ENCODE peak calls at places on chromosomes 1 and 21, in four cellular contexts. One of them, this sample, is unnamed.

GRCh38 chr1:153794671-153795324 is 19.6 kb downstream of the SLC27A3 start:
- DNase-seq in RWPE2: no peak
- DNase-seq in psoas muscle: peak; percentile 20
- DNase-seq in GM12878: no peak
- DNase-seq in this sample: peak; percentile 64

GRCh38 chr21:39373634-39374033 is 24.7 kb upstream of the HMGN1 start:
- DNase-seq in RWPE2: no peak
- DNase-seq in psoas muscle: no peak
- DNase-seq in GM12878: no peak
- DNase-seq in this sample: no peak

GRCh38 chr1:84164567-84165021 is 20.5 kb downstream of the PRKACB start:
- DNase-seq in RWPE2: no peak
- DNase-seq in psoas muscle: no peak
- DNase-seq in GM12878: no peak
- DNase-seq in this sample: no peak

GRCh38 chr1:203187306-203188264 is 1.1 kb upstream of the CHI3L1 start:
- DNase-seq in RWPE2: no peak
- DNase-seq in psoas muscle: no peak
- DNase-seq in GM12878: no peak
- DNase-seq in this sample: no peak

GRCh38 chr1:182259963-182260362 is 131.6 kb downstream of the GLUL start:
- DNase-seq in RWPE2: no peak
- DNase-seq in psoas muscle: no peak
- DNase-seq in GM12878: no peak
- DNase-seq in this sample: no peak

GRCh38 chr1:19034721-19035120 is 78.2 kb upstream of the IFFO2 start:
- DNase-seq in RWPE2: no peak
- DNase-seq in psoas muscle: no peak
- DNase-seq in GM12878: no peak
- DNase-seq in this sample: no peak

GRCh38 chr1:156998301-156998700 is 47.2 kb downstream of the ARHGEF11 start:
- DNase-seq in RWPE2: no peak
- DNase-seq in psoas muscle: no peak
- DNase-seq in GM12878: no peak
- DNase-seq in this sample: no peak

GRCh38 chr1:8424539-8425116 is 106.7 kb downstream of the SLC45A1 start:
- DNase-seq in RWPE2: no peak
- DNase-seq in psoas muscle: peak; percentile 58
- DNase-seq in GM12878: no peak
- DNase-seq in this sample: peak; percentile 82

GRCh38 chr1:154407021-154407865 is 2.1 kb downstream of the IL6R start:
- DNase-seq in RWPE2: no peak
- DNase-seq in psoas muscle: no peak
- DNase-seq in GM12878: peak; percentile 77
- DNase-seq in this sample: no peak

DNA sequence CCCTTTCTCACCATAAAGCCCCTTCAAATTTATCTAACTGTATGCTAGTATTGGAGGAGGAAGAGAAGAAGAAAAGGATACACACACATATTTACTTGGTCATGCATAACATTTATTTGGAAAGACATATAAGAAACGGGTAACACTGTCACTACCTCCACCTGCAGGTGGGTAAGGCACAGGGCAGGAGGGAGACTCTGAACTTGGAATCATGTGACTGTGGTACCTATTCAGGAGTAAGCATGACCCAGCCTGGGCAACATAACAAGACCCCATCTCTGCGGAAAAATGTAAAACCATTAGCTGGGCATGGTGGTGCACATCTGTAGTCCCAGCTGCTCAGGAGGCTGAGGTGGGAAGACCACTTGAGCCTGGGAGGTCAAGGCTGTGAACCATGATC is 1.4 kb upstream of the PADI6 start:
- DNase-seq in RWPE2: no peak
- DNase-seq in psoas muscle: no peak
- DNase-seq in GM12878: no peak
- DNase-seq in this sample: no peak
- TF ChIP-seq CTCF in RWPE2: peak; percentile 60
- TF ChIP-seq CTCF in psoas muscle: no peak
- TF ChIP-seq CTCF in GM12878: peak; percentile 24
- TF ChIP-seq CTCF in this sample: no peak

GRCh38 chr1:233244183-233244582 is 51.3 kb downstream of the PCNX2 start:
- DNase-seq in RWPE2: no peak
- DNase-seq in psoas muscle: no peak
- DNase-seq in GM12878: no peak
- DNase-seq in this sample: no peak

GRCh38 chr1:233245191-233245765 is 50.2 kb downstream of the PCNX2 start:
- DNase-seq in RWPE2: no peak
- DNase-seq in psoas muscle: no peak
- DNase-seq in GM12878: no peak
- DNase-seq in this sample: no peak

GRCh38 chr1:233251321-233251720 is 44.2 kb downstream of the PCNX2 start:
- DNase-seq in RWPE2: no peak
- DNase-seq in psoas muscle: no peak
- DNase-seq in GM12878: no peak
- DNase-seq in this sample: no peak

GRCh38 chr1:233252436-233252835 is 43.1 kb downstream of the PCNX2 start:
- DNase-seq in RWPE2: no peak
- DNase-seq in psoas muscle: no peak
- DNase-seq in GM12878: no peak
- DNase-seq in this sample: peak; percentile 30

DNA sequence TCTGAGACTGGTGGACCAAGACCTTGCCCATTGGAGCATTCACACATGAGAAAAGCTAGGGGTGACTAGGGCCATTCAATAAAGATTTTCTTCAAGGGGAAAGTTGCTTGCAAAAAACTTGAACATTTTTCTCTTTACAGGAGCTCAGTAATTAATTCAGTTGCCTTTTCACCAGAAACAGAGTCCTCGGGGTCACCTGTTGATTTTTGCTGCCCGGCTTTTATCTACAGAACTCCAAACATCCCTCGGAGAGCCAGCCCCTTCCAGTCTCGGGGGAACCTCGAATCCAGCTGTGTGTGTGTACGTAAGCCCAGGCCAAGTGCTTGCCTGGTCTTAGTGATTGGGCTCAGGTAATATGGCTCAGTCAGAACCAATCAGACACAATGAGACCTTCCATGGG is 47.5 kb downstream of the PCNX2 start:
- DNase-seq in RWPE2: no peak
- DNase-seq in psoas muscle: no peak
- DNase-seq in GM12878: no peak
- DNase-seq in this sample: no peak
- H3K4me1 ChIP-seq in RWPE2: no peaks in the 10 kb centered on the region
- H3K4me1 ChIP-seq in psoas muscle: no peaks in the 10 kb centered on the region
- H3K4me1 ChIP-seq in GM12878: no peaks in the 10 kb centered on the region
- H3K4me1 ChIP-seq in this sample: no peaks in the 10 kb centered on the region

GRCh38 chr1:187692799-187693198 is 864.0 kb downstream of the PLA2G4A start:
- DNase-seq in RWPE2: no peak
- DNase-seq in psoas muscle: no peak
- DNase-seq in GM12878: no peak
- DNase-seq in this sample: no peak
- H3K27ac ChIP-seq in RWPE2: peak overlapping the region; percentile 78
- H3K27ac ChIP-seq in psoas muscle: no peak overlapping the region
- H3K27ac ChIP-seq in GM12878: no peak overlapping the region
- H3K27ac ChIP-seq in this sample: no peak overlapping the region

GRCh38 chr1:97668945-97669344 is 251.9 kb downstream of the DPYD start:
- DNase-seq in RWPE2: no peak
- DNase-seq in psoas muscle: no peak
- DNase-seq in GM12878: no peak
- DNase-seq in this sample: no peak
- TF ChIP-seq CTCF in RWPE2: peak; percentile 57
- TF ChIP-seq CTCF in psoas muscle: no peak
- TF ChIP-seq CTCF in GM12878: peak; percentile 19
- TF ChIP-seq CTCF in this sample: no peak

GRCh38 chr1:30467101-30467500 is 256.3 kb downstream of the MATN1 start:
- DNase-seq in RWPE2: peak; percentile 16
- DNase-seq in psoas muscle: no peak
- DNase-seq in GM12878: no peak
- DNase-seq in this sample: no peak

GRCh38 chr1:30465096-30465495 is 258.3 kb downstream of the MATN1 start:
- DNase-seq in RWPE2: no peak
- DNase-seq in psoas muscle: no peak
- DNase-seq in GM12878: no peak
- DNase-seq in this sample: peak; percentile 5

GRCh38 chr1:30464187-30464617 is 259.2 kb downstream of the MATN1 start:
- DNase-seq in RWPE2: no peak
- DNase-seq in psoas muscle: no peak
- DNase-seq in GM12878: no peak
- DNase-seq in this sample: no peak

GRCh38 chr1:30466610-30467009 is 256.8 kb downstream of the MATN1 start:
- DNase-seq in RWPE2: no peak
- DNase-seq in psoas muscle: no peak
- DNase-seq in GM12878: no peak
- DNase-seq in this sample: peak; percentile 28

GRCh38 chr1:30466026-30466425 is 257.4 kb downstream of the MATN1 start:
- DNase-seq in RWPE2: peak; percentile 24
- DNase-seq in psoas muscle: no peak
- DNase-seq in GM12878: no peak
- DNase-seq in this sample: no peak
- H3K4me1 ChIP-seq in RWPE2: no peaks in the 10 kb centered on the region
- H3K4me1 ChIP-seq in psoas muscle: no peaks in the 10 kb centered on the region
- H3K4me1 ChIP-seq in GM12878: no peaks in the 10 kb centered on the region
- H3K4me1 ChIP-seq in this sample: no peaks in the 10 kb centered on the region

GRCh38 chr1:1432951-1433803 is 2.3 kb upstream of the VWA1 start:
- DNase-seq in RWPE2: peak; percentile 79
- DNase-seq in psoas muscle: peak; percentile 50
- DNase-seq in GM12878: no peak
- DNase-seq in this sample: peak; percentile 38
- H3K27ac ChIP-seq in RWPE2: peak overlapping the region; percentile 29
- H3K27ac ChIP-seq in psoas muscle: peak overlapping the region; percentile 75
- H3K27ac ChIP-seq in GM12878: no peak overlapping the region
- H3K27ac ChIP-seq in this sample: peak overlapping the region; percentile 81

GRCh38 chr1:27760411-27760810 is 12.6 kb upstream of the STX12 start:
- DNase-seq in RWPE2: no peak
- DNase-seq in psoas muscle: no peak
- DNase-seq in GM12878: no peak
- DNase-seq in this sample: no peak
- TF ChIP-seq CTCF in RWPE2: no peak
- TF ChIP-seq CTCF in psoas muscle: no peak
- TF ChIP-seq CTCF in GM12878: no peak
- TF ChIP-seq CTCF in this sample: no peak

GRCh38 chr1:1861339-1861730 is 29.6 kb downstream of the GNB1 start:
- DNase-seq in RWPE2: no peak
- DNase-seq in psoas muscle: no peak
- DNase-seq in GM12878: no peak
- DNase-seq in this sample: no peak
- H3K4me1 ChIP-seq in RWPE2: peaks cover 19% of the 10 kb centered on the region
- H3K4me1 ChIP-seq in psoas muscle: peaks cover 64% of the 10 kb centered on the region
- H3K4me1 ChIP-seq in GM12878: peaks cover 63% of the 10 kb centered on the region
- H3K4me1 ChIP-seq in this sample: peaks cover 37% of the 10 kb centered on the region

DNA sequence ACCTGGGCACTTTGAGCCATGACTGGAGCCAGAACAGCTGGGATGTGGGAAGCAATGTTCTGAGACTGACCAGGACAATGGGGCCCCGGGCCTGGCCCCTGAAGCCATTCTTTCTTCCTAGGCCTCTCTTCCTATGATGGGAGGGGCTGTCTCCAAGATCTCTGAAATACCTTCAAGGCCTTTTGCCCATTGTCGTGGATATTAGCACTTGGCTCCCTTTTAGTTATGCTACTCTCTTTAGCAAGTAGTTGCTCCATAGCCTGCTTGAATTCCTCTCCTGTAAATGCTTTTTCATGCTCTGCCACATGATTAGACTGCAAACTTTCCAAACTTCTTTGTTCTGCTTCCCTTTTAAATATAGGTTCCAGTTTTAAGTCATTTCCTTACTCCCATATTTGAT is 262.9 kb upstream of the CACYBP start:
- DNase-seq in RWPE2: no peak
- DNase-seq in psoas muscle: no peak
- DNase-seq in GM12878: no peak
- DNase-seq in this sample: no peak
- H3K27ac ChIP-seq in RWPE2: no peak overlapping the region
- H3K27ac ChIP-seq in psoas muscle: no peak overlapping the region
- H3K27ac ChIP-seq in GM12878: no peak overlapping the region
- H3K27ac ChIP-seq in this sample: no peak overlapping the region

GRCh38 chr1:51627672-51628071 is 10.8 kb downstream of the OSBPL9 start:
- DNase-seq in RWPE2: no peak
- DNase-seq in psoas muscle: no peak
- DNase-seq in GM12878: no peak
- DNase-seq in this sample: no peak
- TF ChIP-seq CTCF in RWPE2: peak; percentile 65
- TF ChIP-seq CTCF in psoas muscle: no peak
- TF ChIP-seq CTCF in GM12878: peak; percentile 37
- TF ChIP-seq CTCF in this sample: peak; percentile 55

This sample was measured in tibial artery.